ENCODE peak calls at places on chromosome 18, in six cellular contexts. B is CD4-positive, CD25-positive, alpha-beta regulatory T cell; Y is HCT116; I is IMR-90; M is PC-3; N is A673. U is an unnamed sample. For H3K4me1, the result is how much of the 10 kb centered on the place peaks cover.

GRCh38 chr18:79960921-79961526 is 3.4 kb upstream of the HSBP1L1 start:
- DNase-seq in B (no peak), Y (no peak), I (no peak), M (no peak), N (no peak), U (no peak)

GRCh38 chr18:35060092-35060491 is 18.9 kb downstream of the MAPRE2 start:
- DNase-seq in B (no peak), Y (no peak), I (no peak), M (no peak), N (no peak), U (peak)

GRCh38 chr18:9721893-9722515 is 13.9 kb downstream of the RAB31 start:
- DNase-seq in B (no peak), Y (no peak), I (no peak), M (no peak), N (no peak), U (no peak)

GRCh38 chr18:74766233-74766632 is 168.6 kb downstream of the ZNF407 start:
- DNase-seq in B (no peak), Y (no peak), I (no peak), M (no peak), N (no peak), U (no peak)

GRCh38 chr18:69658137-69658536 is 257.4 kb downstream of the DOK6 start:
- DNase-seq in B (no peak), Y (no peak), I (peak), M (no peak), N (no peak), U (no peak)

GRCh38 chr18:73235491-73235890 is 367.7 kb upstream of the NETO1 start:
- DNase-seq in B (no peak), Y (no peak), I (peak), M (peak), N (no peak), U (no peak)

GRCh38 chr18:75110311-75110710 is 98.6 kb downstream of the PTGR3 start:
- DNase-seq in B (no peak), Y (no peak), I (no peak), M (no peak), N (no peak), U (no peak)

GRCh38 chr18:9612215-9612830 is 2.0 kb downstream of the PPP4R1 start:
- DNase-seq in B (peak), Y (peak), I (peak), M (peak), N (peak), U (no peak)

GRCh38 chr18:25284861-25285574 is 66.9 kb downstream of the ZNF521 start:
- DNase-seq in B (no peak), Y (no peak), I (peak), M (no peak), N (peak), U (no peak)

GRCh38 chr18:26157326-26157725 is 23.7 kb downstream of the PSMA8 start:
- DNase-seq in B (no peak), Y (no peak), I (no peak), M (no peak), N (no peak), U (no peak)

GRCh38 chr18:55462652-55463051 is 125.3 kb downstream of the TCF4 start:
- DNase-seq in B (no peak), Y (no peak), I (no peak), M (no peak), N (no peak), U (no peak)

GRCh38 chr18:77054288-77054605 is 78.3 kb downstream of the MBP start:
- DNase-seq in B (peak), Y (no peak), I (no peak), M (no peak), N (no peak), U (no peak)

GRCh38 chr18:77055429-77056310 is 76.9 kb downstream of the MBP start:
- DNase-seq in B (peak), Y (no peak), I (peak), M (no peak), N (no peak), U (peak)

GRCh38 chr18:77056399-77057015 is 76.1 kb downstream of the MBP start:
- DNase-seq in B (no peak), Y (no peak), I (no peak), M (no peak), N (no peak), U (no peak)

GRCh38 chr18:77053616-77054287 is 78.8 kb downstream of the MBP start:
- DNase-seq in B (no peak), Y (no peak), I (no peak), M (no peak), N (no peak), U (no peak)

DNA sequence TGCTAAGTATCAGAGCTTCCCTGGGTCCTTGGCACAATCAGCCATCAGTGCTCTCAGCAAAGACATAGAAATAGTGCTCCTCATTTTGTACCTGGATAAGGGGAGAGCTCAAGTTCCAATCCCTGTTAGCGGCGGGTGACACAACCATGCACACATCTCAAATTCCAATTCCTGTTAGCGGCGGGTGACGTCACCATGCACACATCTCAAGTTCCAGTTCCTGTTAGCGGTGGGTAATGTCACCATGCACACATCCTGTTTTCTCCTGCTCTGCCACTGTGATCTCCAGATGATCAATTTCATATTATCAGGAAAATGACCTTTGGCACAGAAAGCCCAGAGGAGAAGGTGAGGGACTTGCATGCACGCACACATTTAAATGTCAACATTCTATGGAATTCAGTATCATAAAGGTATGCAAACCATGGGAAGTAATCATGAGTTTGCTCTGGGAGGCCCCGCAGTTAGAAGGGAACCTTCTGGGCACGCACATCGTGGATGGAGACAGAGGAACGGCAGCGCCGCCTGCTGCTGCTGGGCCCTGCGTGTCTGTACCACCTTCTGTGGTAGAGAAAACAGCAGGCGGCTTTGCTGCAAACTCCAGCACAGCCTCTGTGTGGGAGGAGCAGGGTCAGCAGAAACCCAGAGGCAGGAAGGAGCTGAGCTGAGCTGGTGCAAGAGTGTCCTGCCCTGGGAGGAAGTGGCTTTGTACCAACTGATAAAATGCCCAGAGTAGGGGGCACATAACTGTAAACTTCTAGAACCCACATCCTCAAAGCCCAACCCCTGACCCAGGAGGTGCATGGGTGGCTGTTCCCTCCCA is 77.8 kb downstream of the MBP start:
- DNase-seq in B (peak), Y (no peak), I (peak), M (peak), N (peak), U (peak)
- H3K4me1 ChIP-seq in B (half or more), Y (under half), I (under half), M (under half), N (under half), U (under half)

DNA sequence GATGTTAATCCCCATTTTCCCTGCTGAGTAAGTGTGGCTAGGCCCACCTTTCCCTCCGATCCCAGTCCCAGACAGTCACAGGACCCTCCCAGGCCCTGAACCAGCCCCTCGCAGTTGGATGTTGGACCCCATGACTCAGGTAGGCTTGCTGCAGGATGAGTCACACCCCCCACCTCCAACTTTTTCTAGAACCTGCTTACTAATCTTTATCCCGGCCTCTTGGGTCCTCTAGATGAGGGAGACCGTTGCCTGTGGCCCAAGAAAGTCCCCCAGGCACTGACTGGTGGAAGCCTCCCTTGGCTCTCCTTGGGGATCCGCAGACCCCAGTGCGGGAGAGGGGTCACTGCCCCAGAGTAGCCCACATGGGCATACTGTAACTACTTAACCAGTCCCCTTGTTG is 98.5 kb downstream of the SMAD7 start:
- DNase-seq in B (no peak), Y (no peak), I (peak), M (no peak), N (no peak), U (no peak)
- H3K4me1 ChIP-seq in B (under half), Y (under half), I (under half), M (under half), N (under half), U (under half)

GRCh38 chr18:45871655-45872054 is 46.2 kb downstream of the SIGLEC15 start:
- DNase-seq in B (no peak), Y (no peak), I (peak), M (peak), N (no peak), U (no peak)

GRCh38 chr18:45879681-45880655 is 54.5 kb downstream of the SIGLEC15 start:
- DNase-seq in B (peak), Y (peak), I (peak), M (peak), N (peak), U (peak)

GRCh38 chr18:45874501-45875184 is 49.2 kb downstream of the SIGLEC15 start:
- DNase-seq in B (peak), Y (no peak), I (peak), M (no peak), N (peak), U (no peak)

GRCh38 chr18:45877403-45877802 is 51.9 kb downstream of the SIGLEC15 start:
- DNase-seq in B (no peak), Y (no peak), I (no peak), M (no peak), N (no peak), U (no peak)

DNA sequence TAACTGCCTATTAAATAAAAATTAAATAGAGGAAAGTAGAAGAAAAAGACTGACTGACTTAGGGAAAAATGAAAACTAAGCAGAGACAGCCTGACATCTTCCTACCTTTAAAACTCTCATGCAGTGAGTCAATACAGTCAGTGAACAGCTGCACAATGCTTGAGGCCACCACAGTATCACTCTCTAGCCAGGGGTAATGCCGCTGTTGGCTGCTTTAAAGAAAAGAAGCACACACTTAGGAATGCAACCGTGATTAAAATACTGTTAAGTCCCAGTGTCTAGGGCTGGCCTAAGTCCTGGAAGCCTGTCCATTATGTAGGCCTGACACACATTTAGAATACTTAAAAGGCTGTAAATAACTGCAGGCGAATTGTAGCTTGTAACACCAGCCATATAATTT is 50.7 kb downstream of the SIGLEC15 start:
- DNase-seq in B (no peak), Y (no peak), I (peak), M (no peak), N (no peak), U (no peak)
- H3K4me1 ChIP-seq in B (under half), Y (under half), I (under half), M (under half), N (under half), U (under half)

DNA sequence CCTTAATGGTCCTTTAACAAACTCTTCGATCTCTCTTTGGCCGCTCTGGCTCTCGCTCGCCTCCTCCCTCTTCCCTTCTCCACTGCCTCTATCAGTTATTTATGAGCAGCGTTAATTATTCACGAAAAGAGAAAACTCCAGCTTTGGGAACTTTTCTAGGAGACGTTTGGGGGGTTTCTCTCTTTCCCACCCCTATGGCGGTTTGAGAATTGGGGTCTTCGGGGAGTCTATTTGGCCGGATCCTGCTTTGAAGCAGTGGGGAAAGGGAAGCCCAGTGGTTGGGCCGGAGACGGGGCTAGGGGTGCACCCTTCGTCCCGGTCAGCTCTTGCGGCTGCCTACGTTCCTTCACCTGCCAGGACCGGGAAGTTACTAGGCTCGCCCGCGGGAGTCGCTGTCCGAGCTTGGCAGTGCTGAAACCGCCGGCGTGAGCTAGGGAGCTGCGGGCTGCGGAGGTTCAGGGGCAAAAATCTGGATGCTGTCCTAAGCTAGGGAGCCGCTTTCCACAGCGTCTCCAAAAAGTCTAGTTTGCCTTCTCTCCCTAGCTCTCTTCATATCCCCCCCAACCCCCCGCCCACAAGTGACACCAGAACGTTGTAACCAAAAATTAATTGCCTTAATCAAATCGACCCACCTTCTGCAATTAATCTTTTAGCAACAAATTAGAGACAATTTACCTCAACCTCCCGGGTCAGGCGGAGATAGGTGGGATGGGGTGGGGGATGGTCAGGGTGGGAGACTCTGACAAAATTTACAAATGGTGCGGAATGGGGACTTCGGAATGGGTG is 8.9 kb upstream of the SKOR2 start:
- DNase-seq in B (peak), Y (no peak), I (peak), M (peak), N (peak), U (no peak)
- H3K4me1 ChIP-seq in B (under half), Y (under half), I (under half), M (under half), N (under half), U (under half)

DNA sequence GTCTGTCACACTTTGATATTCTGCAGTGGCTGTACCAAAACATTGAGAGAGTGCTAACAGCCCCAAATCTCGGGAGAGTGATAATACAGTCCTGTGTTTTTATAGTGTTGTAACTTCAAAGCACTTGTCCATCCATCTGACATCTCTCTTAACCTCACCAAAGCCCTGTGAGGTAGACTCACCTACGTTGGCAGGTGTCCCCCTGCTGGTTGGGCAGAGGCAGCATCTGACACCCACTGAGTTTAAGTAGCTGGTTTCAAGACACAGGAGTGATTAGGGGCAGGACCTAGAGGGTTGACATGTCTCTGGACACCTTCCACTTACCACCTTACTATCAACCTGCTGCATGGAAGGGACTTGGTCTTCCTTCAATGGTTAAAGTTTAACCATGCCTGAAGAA is 22.9 kb downstream of the COLEC12 start:
- DNase-seq in B (peak), Y (peak), I (no peak), M (peak), N (no peak), U (peak)
- H3K4me1 ChIP-seq in B (under half), Y (under half), I (under half), M (under half), N (under half), U (under half)

DNA sequence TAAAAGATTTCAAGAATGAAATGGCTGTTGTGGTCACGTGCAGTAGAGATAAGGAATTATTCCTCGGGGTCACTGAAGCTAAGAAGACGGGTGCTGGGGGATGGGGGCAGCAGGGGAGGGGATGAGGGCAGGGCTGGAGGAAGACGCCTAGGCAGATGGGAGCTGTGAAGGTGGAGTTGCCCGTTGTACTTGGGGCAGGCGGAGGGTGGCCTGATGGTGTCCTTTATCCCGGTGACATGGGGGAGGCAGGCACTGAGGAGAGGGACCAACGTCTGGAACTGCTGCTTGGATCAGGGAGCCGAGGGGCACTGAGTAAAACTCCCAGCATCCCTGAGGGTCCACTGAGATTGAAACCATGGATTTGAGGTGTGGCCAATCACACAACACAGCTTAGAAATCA is 64.9 kb downstream of the ZCCHC2 start:
- DNase-seq in B (no peak), Y (no peak), I (no peak), M (no peak), N (no peak), U (no peak)
- H3K4me1 ChIP-seq in B (under half), Y (under half), I (under half), M (under half), N (under half), U (under half)

GRCh38 chr18:45025108-45025471 is 344.4 kb downstream of the SETBP1 start:
- DNase-seq in B (no peak), Y (no peak), I (no peak), M (no peak), N (no peak), U (no peak)

GRCh38 chr18:45019469-45019868 is 338.8 kb downstream of the SETBP1 start:
- DNase-seq in B (no peak), Y (no peak), I (no peak), M (no peak), N (no peak), U (no peak)

GRCh38 chr18:45026162-45026561 is 345.5 kb downstream of the SETBP1 start:
- DNase-seq in B (no peak), Y (no peak), I (no peak), M (no peak), N (no peak), U (no peak)

GRCh38 chr18:45024357-45025107 is 343.8 kb downstream of the SETBP1 start:
- DNase-seq in B (no peak), Y (no peak), I (no peak), M (no peak), N (peak), U (no peak)
- H3K4me1 ChIP-seq in B (under half), Y (under half), I (under half), M (under half), N (under half), U (under half)

DNA sequence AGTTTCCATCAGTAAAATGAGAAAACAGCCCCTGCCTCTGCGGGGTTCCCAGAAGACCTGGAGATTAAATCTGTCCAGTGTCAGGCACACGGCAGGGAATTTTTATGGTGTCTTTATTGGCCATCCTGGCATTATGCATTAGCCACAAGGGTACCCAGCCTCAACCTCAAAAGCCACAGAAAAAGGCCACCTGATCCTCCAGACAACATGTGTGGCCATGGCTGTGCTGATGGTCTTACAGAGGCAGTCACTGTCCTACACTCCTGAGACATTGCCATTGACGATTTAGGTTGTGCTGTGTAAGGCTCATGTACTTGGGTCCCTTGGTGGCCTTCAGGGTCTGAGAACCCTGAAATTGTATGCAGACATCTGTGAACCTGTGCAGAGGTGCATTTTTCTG is 115.6 kb downstream of the SMAD7 start:
- DNase-seq in B (peak), Y (no peak), I (no peak), M (no peak), N (no peak), U (no peak)
- H3K4me1 ChIP-seq in B (under half), Y (half or more), I (under half), M (under half), N (half or more), U (under half)

GRCh38 chr18:51516478-51517038 is 319.1 kb upstream of the MEX3C start:
- DNase-seq in B (no peak), Y (no peak), I (no peak), M (no peak), N (no peak), U (no peak)
- H3K4me1 ChIP-seq in B (under half), Y (under half), I (under half), M (under half), N (under half), U (under half)

GRCh38 chr18:44842588-44843412 is 162.1 kb downstream of the SETBP1 start:
- DNase-seq in B (no peak), Y (no peak), I (no peak), M (no peak), N (no peak), U (no peak)

GRCh38 chr18:44841221-44841620 is 160.5 kb downstream of the SETBP1 start:
- DNase-seq in B (no peak), Y (no peak), I (no peak), M (peak), N (no peak), U (no peak)

GRCh38 chr18:44846450-44846849 is 165.8 kb downstream of the SETBP1 start:
- DNase-seq in B (no peak), Y (no peak), I (no peak), M (no peak), N (no peak), U (no peak)

GRCh38 chr18:44841769-44842587 is 161.3 kb downstream of the SETBP1 start:
- DNase-seq in B (no peak), Y (no peak), I (no peak), M (no peak), N (no peak), U (no peak)

GRCh38 chr18:44844486-44844885 is 163.8 kb downstream of the SETBP1 start:
- DNase-seq in B (no peak), Y (no peak), I (no peak), M (no peak), N (no peak), U (no peak)
- H3K4me1 ChIP-seq in B (under half), Y (under half), I (under half), M (under half), N (under half), U (under half)

U was measured in right lobe of liver.